ENCODE peak calls at places on chromosomes 12 and 14, in five cellular contexts. One of them, this sample, is unnamed.

GRCh38 chr12:92593734-92594402 is 108.9 kb upstream of the PLEKHG7 start:
- DNase-seq in mucosa of descending colon: peak; percentile 42
- DNase-seq in lower lobe of right lung: peak; percentile 54
- DNase-seq in CD8-positive, alpha-beta T cell: peak; percentile 66
- DNase-seq in fibroblast of lung: peak; percentile 61
- DNase-seq in this sample: no peak

GRCh38 chr12:114396153-114396868 is 9.6 kb downstream of the TBX5 start:
- DNase-seq in CD8-positive, alpha-beta T cell: no peak
- DNase-seq in lower lobe of right lung: no peak
- DNase-seq in fibroblast of lung: peak; percentile 66
- DNase-seq in mucosa of descending colon: no peak
- DNase-seq in this sample: peak; percentile 55

GRCh38 chr14:60485600-60486251 is at the start of gene C14orf39:
- DNase-seq in fibroblast of lung: peak; percentile 36
- DNase-seq in mucosa of descending colon: no peak
- DNase-seq in lower lobe of right lung: no peak
- DNase-seq in CD8-positive, alpha-beta T cell: no peak
- DNase-seq in this sample: peak; percentile 85

GRCh38 chr12:56836317-56836716 is 73.2 kb downstream of the HSD17B6 start:
- DNase-seq in CD8-positive, alpha-beta T cell: no peak
- DNase-seq in fibroblast of lung: peak; percentile 7
- DNase-seq in lower lobe of right lung: peak; percentile 50
- DNase-seq in mucosa of descending colon: no peak
- DNase-seq in this sample: peak; percentile 59

GRCh38 chr14:61470261-61470953 is 149.0 kb downstream of the PRKCH start:
- DNase-seq in mucosa of descending colon: no peak
- DNase-seq in lower lobe of right lung: no peak
- DNase-seq in fibroblast of lung: peak; percentile 99
- DNase-seq in CD8-positive, alpha-beta T cell: no peak
- DNase-seq in this sample: no peak

GRCh38 chr14:101628471-101628966 is 67.2 kb downstream of the DIO3 start:
- DNase-seq in lower lobe of right lung: peak; percentile 84
- DNase-seq in mucosa of descending colon: peak; percentile 79
- DNase-seq in fibroblast of lung: peak; percentile 68
- DNase-seq in CD8-positive, alpha-beta T cell: peak; percentile 66
- DNase-seq in this sample: peak; percentile 76

GRCh38 chr12:29066061-29066588 is 83.0 kb upstream of the FAR2 start:
- DNase-seq in fibroblast of lung: peak; percentile 85
- DNase-seq in mucosa of descending colon: no peak
- DNase-seq in lower lobe of right lung: no peak
- DNase-seq in CD8-positive, alpha-beta T cell: no peak
- DNase-seq in this sample: no peak

GRCh38 chr12:52139579-52140062 is 52.2 kb downstream of the KRT80 start:
- DNase-seq in CD8-positive, alpha-beta T cell: no peak
- DNase-seq in fibroblast of lung: peak; percentile 32
- DNase-seq in lower lobe of right lung: no peak
- DNase-seq in mucosa of descending colon: peak; percentile 75
- DNase-seq in this sample: no peak

GRCh38 chr14:100708349-100709217 is 18.1 kb upstream of the DLK1 start:
- DNase-seq in mucosa of descending colon: peak; percentile 70
- DNase-seq in fibroblast of lung: peak; percentile 74
- DNase-seq in CD8-positive, alpha-beta T cell: no peak
- DNase-seq in lower lobe of right lung: peak; percentile 77
- DNase-seq in this sample: peak; percentile 66

GRCh38 chr12:114669501-114670256 is 14.3 kb downstream of the TBX3 start:
- DNase-seq in CD8-positive, alpha-beta T cell: no peak
- DNase-seq in lower lobe of right lung: no peak
- DNase-seq in mucosa of descending colon: no peak
- DNase-seq in fibroblast of lung: peak; percentile 87
- DNase-seq in this sample: peak; percentile 63

GRCh38 chr12:118404876-118405521 is 28.6 kb downstream of the SUDS3 start:
- DNase-seq in lower lobe of right lung: no peak
- DNase-seq in fibroblast of lung: peak; percentile 71
- DNase-seq in CD8-positive, alpha-beta T cell: peak; percentile 31
- DNase-seq in mucosa of descending colon: peak; percentile 88
- DNase-seq in this sample: peak; percentile 76

GRCh38 chr12:62434504-62435336 is 31.9 kb upstream of the MON2 start:
- DNase-seq in fibroblast of lung: no peak
- DNase-seq in mucosa of descending colon: no peak
- DNase-seq in lower lobe of right lung: no peak
- DNase-seq in CD8-positive, alpha-beta T cell: no peak
- DNase-seq in this sample: no peak

GRCh38 chr12:4001869-4002268 is 128.7 kb upstream of the PARP11 start:
- DNase-seq in mucosa of descending colon: no peak
- DNase-seq in fibroblast of lung: no peak
- DNase-seq in CD8-positive, alpha-beta T cell: no peak
- DNase-seq in lower lobe of right lung: no peak
- DNase-seq in this sample: no peak

GRCh38 chr12:41944241-41944640 is 200.4 kb downstream of the GXYLT1 start:
- DNase-seq in lower lobe of right lung: no peak
- DNase-seq in CD8-positive, alpha-beta T cell: no peak
- DNase-seq in fibroblast of lung: no peak
- DNase-seq in mucosa of descending colon: no peak
- DNase-seq in this sample: no peak

GRCh38 chr12:39587247-39587646 is 32.4 kb downstream of the ABCD2 start:
- DNase-seq in CD8-positive, alpha-beta T cell: peak; percentile 1
- DNase-seq in mucosa of descending colon: peak; percentile 12
- DNase-seq in fibroblast of lung: peak; percentile 40
- DNase-seq in lower lobe of right lung: no peak
- DNase-seq in this sample: peak; percentile 22

GRCh38 chr14:23436327-23437141 is 1.1 kb upstream of the MYH7 start:
- DNase-seq in fibroblast of lung: no peak
- DNase-seq in CD8-positive, alpha-beta T cell: no peak
- DNase-seq in mucosa of descending colon: no peak
- DNase-seq in lower lobe of right lung: no peak
- DNase-seq in this sample: no peak

GRCh38 chr12:49974231-49974675 is 1.5 kb downstream of the AQP6 start:
- DNase-seq in CD8-positive, alpha-beta T cell: no peak
- DNase-seq in lower lobe of right lung: peak; percentile 76
- DNase-seq in fibroblast of lung: peak; percentile 78
- DNase-seq in mucosa of descending colon: peak; percentile 59
- DNase-seq in this sample: peak; percentile 75

GRCh38 chr12:42270596-42270995 is 32.5 kb upstream of the YAF2 start:
- DNase-seq in mucosa of descending colon: no peak
- DNase-seq in CD8-positive, alpha-beta T cell: no peak
- DNase-seq in lower lobe of right lung: no peak
- DNase-seq in fibroblast of lung: no peak
- DNase-seq in this sample: no peak

GRCh38 chr14:49492151-49492550 is 94.0 kb downstream of the RPS29 start:
- DNase-seq in mucosa of descending colon: no peak
- DNase-seq in CD8-positive, alpha-beta T cell: no peak
- DNase-seq in fibroblast of lung: no peak
- DNase-seq in lower lobe of right lung: no peak
- DNase-seq in this sample: no peak

GRCh38 chr14:104726600-104727451 is 2.8 kb downstream of the ADSS1 start:
- DNase-seq in mucosa of descending colon: no peak
- DNase-seq in fibroblast of lung: no peak
- DNase-seq in CD8-positive, alpha-beta T cell: no peak
- DNase-seq in lower lobe of right lung: no peak
- DNase-seq in this sample: no peak
- TF ChIP-seq CTCF in mucosa of descending colon: no peak
- TF ChIP-seq CTCF in fibroblast of lung: peak; percentile 11
- TF ChIP-seq CTCF in CD8-positive, alpha-beta T cell: no peak
- TF ChIP-seq CTCF in lower lobe of right lung: no peak
- TF ChIP-seq CTCF in this sample: no peak

GRCh38 chr12:110557300-110557699 is 25.8 kb downstream of the PPTC7 start:
- DNase-seq in CD8-positive, alpha-beta T cell: no peak
- DNase-seq in fibroblast of lung: no peak
- DNase-seq in lower lobe of right lung: no peak
- DNase-seq in mucosa of descending colon: no peak
- DNase-seq in this sample: no peak

GRCh38 chr12:110554184-110554583 is 28.9 kb downstream of the PPTC7 start:
- DNase-seq in fibroblast of lung: no peak
- DNase-seq in mucosa of descending colon: no peak
- DNase-seq in CD8-positive, alpha-beta T cell: no peak
- DNase-seq in lower lobe of right lung: no peak
- DNase-seq in this sample: no peak

GRCh38 chr12:110560048-110560447 is 23.1 kb downstream of the PPTC7 start:
- DNase-seq in lower lobe of right lung: no peak
- DNase-seq in CD8-positive, alpha-beta T cell: no peak
- DNase-seq in fibroblast of lung: no peak
- DNase-seq in mucosa of descending colon: no peak
- DNase-seq in this sample: no peak

GRCh38 chr12:110556705-110557104 is 26.4 kb downstream of the PPTC7 start:
- DNase-seq in CD8-positive, alpha-beta T cell: no peak
- DNase-seq in lower lobe of right lung: no peak
- DNase-seq in mucosa of descending colon: no peak
- DNase-seq in fibroblast of lung: no peak
- DNase-seq in this sample: no peak

DNA sequence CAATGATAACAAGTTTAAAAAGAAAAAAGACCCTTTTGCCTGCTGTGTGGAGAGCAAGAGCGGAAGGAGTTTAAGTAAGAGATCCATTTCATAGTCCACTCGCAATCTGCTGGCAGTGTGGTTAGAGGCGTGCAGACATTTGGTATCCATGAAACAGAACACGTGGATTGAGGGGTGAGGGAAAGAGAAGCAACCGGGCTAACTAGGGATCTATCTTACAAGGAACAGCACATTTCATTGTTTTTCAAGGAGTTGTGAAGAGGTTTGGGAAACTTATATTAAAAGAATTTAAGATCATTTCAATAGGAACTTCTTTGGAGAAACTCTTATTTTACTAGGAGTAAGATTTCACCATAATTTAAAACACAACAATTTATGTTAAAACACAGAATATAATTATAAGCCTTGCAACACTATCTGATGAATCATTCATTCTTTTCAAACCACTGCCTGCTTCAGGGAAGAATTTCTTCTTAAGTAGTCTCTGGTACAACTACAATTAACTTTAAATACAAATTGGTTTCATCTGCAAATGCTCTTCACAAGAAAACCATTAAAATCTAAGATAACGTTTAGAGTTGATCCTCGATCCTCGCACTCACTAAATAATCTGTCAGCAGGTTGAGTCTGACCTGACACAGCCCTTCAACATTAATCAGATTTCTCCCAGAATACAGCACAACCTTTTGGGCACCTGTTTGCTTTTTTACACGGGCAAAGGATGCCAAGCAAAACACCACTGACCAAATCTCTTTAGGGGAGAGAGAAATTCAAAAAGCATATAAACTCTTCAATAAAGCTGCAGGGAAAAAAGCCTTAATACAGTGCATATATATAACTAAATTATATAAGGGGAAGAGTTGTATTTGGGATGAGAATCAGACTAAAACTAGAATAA is 27.4 kb downstream of the PPTC7 start:
- DNase-seq in CD8-positive, alpha-beta T cell: no peak
- DNase-seq in lower lobe of right lung: no peak
- DNase-seq in fibroblast of lung: peak; percentile 84
- DNase-seq in mucosa of descending colon: no peak
- DNase-seq in this sample: peak; percentile 76
- H3K4me1 ChIP-seq in CD8-positive, alpha-beta T cell: peaks cover 24% of the 10 kb centered on the region
- H3K4me1 ChIP-seq in lower lobe of right lung: peaks cover 30% of the 10 kb centered on the region
- H3K4me1 ChIP-seq in fibroblast of lung: peaks cover 13% of the 10 kb centered on the region
- H3K4me1 ChIP-seq in mucosa of descending colon: peaks cover 7% of the 10 kb centered on the region
- H3K4me1 ChIP-seq in this sample: peaks cover 39% of the 10 kb centered on the region

GRCh38 chr14:31270196-31270772 is 62.7 kb upstream of the HECTD1 start:
- DNase-seq in lower lobe of right lung: peak; percentile 57
- DNase-seq in CD8-positive, alpha-beta T cell: no peak
- DNase-seq in mucosa of descending colon: peak; percentile 37
- DNase-seq in fibroblast of lung: no peak
- DNase-seq in this sample: peak; percentile 4
- TF ChIP-seq CTCF in lower lobe of right lung: peak; percentile 53
- TF ChIP-seq CTCF in CD8-positive, alpha-beta T cell: no peak
- TF ChIP-seq CTCF in mucosa of descending colon: no peak
- TF ChIP-seq CTCF in fibroblast of lung: peak; percentile 9
- TF ChIP-seq CTCF in this sample: no peak

GRCh38 chr12:69345077-69345476 is 3.1 kb upstream of the LYZ start:
- DNase-seq in lower lobe of right lung: no peak
- DNase-seq in fibroblast of lung: no peak
- DNase-seq in CD8-positive, alpha-beta T cell: no peak
- DNase-seq in mucosa of descending colon: no peak
- DNase-seq in this sample: no peak

GRCh38 chr12:69343885-69344612 is 4.1 kb upstream of the LYZ start:
- DNase-seq in mucosa of descending colon: no peak
- DNase-seq in fibroblast of lung: no peak
- DNase-seq in lower lobe of right lung: no peak
- DNase-seq in CD8-positive, alpha-beta T cell: no peak
- DNase-seq in this sample: no peak

GRCh38 chr12:69341328-69341727 is 6.9 kb upstream of the LYZ start:
- DNase-seq in mucosa of descending colon: no peak
- DNase-seq in fibroblast of lung: no peak
- DNase-seq in lower lobe of right lung: no peak
- DNase-seq in CD8-positive, alpha-beta T cell: no peak
- DNase-seq in this sample: no peak

GRCh38 chr12:69342407-69342806 is 5.8 kb upstream of the LYZ start:
- DNase-seq in lower lobe of right lung: no peak
- DNase-seq in fibroblast of lung: no peak
- DNase-seq in CD8-positive, alpha-beta T cell: no peak
- DNase-seq in mucosa of descending colon: no peak
- DNase-seq in this sample: no peak

GRCh38 chr12:69343357-69343756 is 4.8 kb upstream of the LYZ start:
- DNase-seq in CD8-positive, alpha-beta T cell: no peak
- DNase-seq in fibroblast of lung: no peak
- DNase-seq in lower lobe of right lung: no peak
- DNase-seq in mucosa of descending colon: no peak
- DNase-seq in this sample: no peak
- H3K4me1 ChIP-seq in CD8-positive, alpha-beta T cell: no peaks in the 10 kb centered on the region
- H3K4me1 ChIP-seq in fibroblast of lung: no peaks in the 10 kb centered on the region
- H3K4me1 ChIP-seq in lower lobe of right lung: peaks cover 51% of the 10 kb centered on the region
- H3K4me1 ChIP-seq in mucosa of descending colon: no peaks in the 10 kb centered on the region
- H3K4me1 ChIP-seq in this sample: no peaks in the 10 kb centered on the region

This sample was measured in cardiac muscle cell.